ENCODE peak calls at places on chromosomes 16 and 17, in six cellular contexts. A is lung, G is AG04449, N is dorsolateral prefrontal cortex, Q is ovary, H is A549. S is an unnamed sample.
A peak's percentile ranks its signal among the peaks of the same experiment; 100 is the strongest.

GRCh38 chr17:28330671-28331070 is 4.6 kb downstream of the IFT20 start:
- DNase-seq in A (no peak), G (no peak), N (no peak), Q (peak; percentile 9), H (no peak), S (peak; percentile 62)

GRCh38 chr17:6108987-6109386 is 38.8 kb downstream of the WSCD1 start:
- DNase-seq in A (no peak), G (no peak), N (no peak), Q (no peak), H (no peak), S (peak; percentile 26)

GRCh38 chr17:6714315-6714874 is 1.2 kb upstream of the SLC13A5 start:
- DNase-seq in A (no peak), G (no peak), N (no peak), Q (no peak), H (no peak), S (no peak)

GRCh38 chr16:53507464-53508180 is 4.6 kb upstream of the AKTIP start:
- DNase-seq in A (no peak), G (no peak), N (no peak), Q (no peak), H (no peak), S (no peak)

GRCh38 chr17:40551874-40552768 is 13.2 kb downstream of the CCR7 start:
- DNase-seq in A (peak; percentile 30), G (peak; percentile 99), N (no peak), Q (peak; percentile 55), H (peak; percentile 95), S (peak; percentile 83)

GRCh38 chr16:48914070-48914469 is 304.1 kb upstream of the N4BP1 start:
- DNase-seq in A (no peak), G (no peak), N (no peak), Q (no peak), H (no peak), S (no peak)

GRCh38 chr17:17042851-17043667 is 802 bp downstream of the MPRIP start:
- DNase-seq in A (no peak), G (no peak), N (no peak), Q (peak; percentile 31), H (no peak), S (peak; percentile 77)

GRCh38 chr16:50517450-50518252 is 30.5 kb upstream of the NKD1 start:
- DNase-seq in A (no peak), G (no peak), N (no peak), Q (no peak), H (no peak), S (peak; percentile 46)

GRCh38 chr16:26447570-26447969 is 619.2 kb upstream of the C16orf82 start:
- DNase-seq in A (no peak), G (no peak), N (no peak), Q (no peak), H (no peak), S (no peak)

GRCh38 chr17:20916383-20916782 is 126.4 kb downstream of the USP22 start:
- DNase-seq in A (no peak), G (no peak), N (no peak), Q (no peak), H (no peak), S (no peak)

GRCh38 chr16:72357860-72358259 is 185.9 kb upstream of the PMFBP1 start:
- DNase-seq in A (no peak), G (no peak), N (no peak), Q (no peak), H (no peak), S (no peak)

GRCh38 chr17:38402897-38403296 is 25.4 kb upstream of the ARHGAP23 start:
- DNase-seq in A (no peak), G (no peak), N (no peak), Q (no peak), H (no peak), S (no peak)

GRCh38 chr17:82449136-82449882 is 1.2 kb downstream of the CYBC1 start:
- DNase-seq in A (no peak), G (no peak), N (no peak), Q (no peak), H (no peak), S (no peak)

GRCh38 chr16:54927125-54928015 is 3.3 kb upstream of the IRX5 start:
- DNase-seq in A (no peak), G (no peak), N (no peak), Q (no peak), H (no peak), S (no peak)

GRCh38 chr16:8905168-8905762 is 23.1 kb downstream of the LITAFD start:
- DNase-seq in A (no peak), G (no peak), N (no peak), Q (no peak), H (peak; percentile 36), S (no peak)

GRCh38 chr17:64230551-64231408 is 32.3 kb downstream of the TEX2 start:
- DNase-seq in A (no peak), G (peak; percentile 93), N (no peak), Q (no peak), H (no peak), S (no peak)

GRCh38 chr16:1743376-1744337 is 27.7 kb downstream of the NME3 start:
- DNase-seq in A (no peak), G (no peak), N (no peak), Q (no peak), H (no peak), S (no peak)

GRCh38 chr16:1744338-1744840 is 27.0 kb downstream of the NME3 start:
- DNase-seq in A (no peak), G (no peak), N (no peak), Q (no peak), H (no peak), S (no peak)

GRCh38 chr16:1746693-1747195 is 24.6 kb downstream of the NME3 start:
- DNase-seq in A (no peak), G (no peak), N (peak; percentile 41), Q (no peak), H (no peak), S (no peak)

GRCh38 chr16:1745900-1746692 is 25.2 kb downstream of the NME3 start:
- DNase-seq in A (no peak), G (peak; percentile 12), N (no peak), Q (no peak), H (no peak), S (no peak)

GRCh38 chr16:1745181-1745899 is 26.0 kb downstream of the NME3 start:
- DNase-seq in A (no peak), G (peak; percentile 45), N (no peak), Q (no peak), H (no peak), S (no peak)
- TF ChIP-seq CTCF in A (no peak), G (no peak), N (no peak), Q (no peak), H (no peak), S (no peak)

GRCh38 chr17:2215616-2216364 is 87.8 kb downstream of the SMG6 start:
- DNase-seq in A (peak; percentile 49), G (no peak), N (peak; percentile 65), Q (peak; percentile 80), H (no peak), S (no peak)

GRCh38 chr17:2214887-2215615 is 88.5 kb downstream of the SMG6 start:
- DNase-seq in A (no peak), G (no peak), N (no peak), Q (no peak), H (no peak), S (no peak)

GRCh38 chr17:2212328-2212981 is 91.1 kb downstream of the SMG6 start:
- DNase-seq in A (no peak), G (no peak), N (no peak), Q (peak; percentile 55), H (no peak), S (peak; percentile 80)

GRCh38 chr17:2213291-2213960 is 90.2 kb downstream of the SMG6 start:
- DNase-seq in A (no peak), G (no peak), N (peak; percentile 52), Q (no peak), H (no peak), S (no peak)

DNA sequence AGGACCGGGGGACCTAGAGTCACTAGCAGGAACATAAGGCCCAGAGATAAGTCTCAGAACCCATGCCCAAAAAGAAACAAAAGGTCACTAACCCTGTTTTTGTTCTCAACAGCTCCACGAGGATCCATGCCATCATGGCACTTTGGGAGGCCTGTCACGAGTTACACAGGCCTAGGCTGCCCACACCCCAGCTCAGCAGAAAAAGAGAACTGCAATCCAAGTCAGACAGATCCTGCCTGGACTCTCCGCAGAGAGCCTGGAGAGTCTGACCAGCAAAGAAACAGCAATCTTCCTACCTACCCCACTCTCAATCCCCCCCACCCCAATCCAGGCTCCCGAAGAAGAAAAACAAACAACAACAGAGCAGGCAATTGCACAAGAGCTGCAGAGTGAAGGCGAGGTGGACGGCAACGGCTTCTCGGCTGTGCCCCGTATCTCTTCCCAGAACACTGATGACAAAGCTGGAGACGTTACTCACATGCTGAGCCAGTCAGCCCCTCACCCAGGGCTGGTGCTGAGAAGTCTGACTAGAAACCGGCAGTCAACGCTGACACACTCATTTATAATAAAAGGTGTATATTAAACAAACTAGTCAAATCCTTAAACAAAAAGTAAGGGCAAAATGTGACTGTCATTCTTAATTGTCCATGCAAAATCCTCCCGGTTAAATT is 89.4 kb downstream of the SMG6 start:
- DNase-seq in A (peak; percentile 48), G (no peak), N (peak; percentile 52), Q (peak; percentile 75), H (no peak), S (peak; percentile 82)
- H3K4me3 ChIP-seq in A (no peak overlapping the region), G (peak overlapping the region; percentile 41), N (peak overlapping the region; percentile 15), Q (no peak overlapping the region), H (no peak overlapping the region), S (peak overlapping the region; percentile 49)

GRCh38 chr17:49459401-49459984 is 35.6 kb upstream of the NGFR start:
- DNase-seq in A (no peak), G (no peak), N (no peak), Q (no peak), H (no peak), S (no peak)
- TF ChIP-seq CTCF in A (no peak), G (no peak), N (no peak), Q (no peak), H (no peak), S (no peak)

GRCh38 chr16:3957344-3957980 is 76.9 kb upstream of the CREBBP start:
- DNase-seq in A (no peak), G (no peak), N (no peak), Q (no peak), H (no peak), S (no peak)

GRCh38 chr16:3959148-3959547 is 78.6 kb upstream of the CREBBP start:
- DNase-seq in A (peak; percentile 67), G (no peak), N (no peak), Q (no peak), H (no peak), S (no peak)

GRCh38 chr16:3963203-3963602 is 82.7 kb upstream of the CREBBP start:
- DNase-seq in A (no peak), G (no peak), N (no peak), Q (no peak), H (no peak), S (no peak)

GRCh38 chr16:3961449-3961849 is 80.9 kb upstream of the CREBBP start:
- DNase-seq in A (no peak), G (no peak), N (no peak), Q (no peak), H (peak; percentile 41), S (no peak)

DNA sequence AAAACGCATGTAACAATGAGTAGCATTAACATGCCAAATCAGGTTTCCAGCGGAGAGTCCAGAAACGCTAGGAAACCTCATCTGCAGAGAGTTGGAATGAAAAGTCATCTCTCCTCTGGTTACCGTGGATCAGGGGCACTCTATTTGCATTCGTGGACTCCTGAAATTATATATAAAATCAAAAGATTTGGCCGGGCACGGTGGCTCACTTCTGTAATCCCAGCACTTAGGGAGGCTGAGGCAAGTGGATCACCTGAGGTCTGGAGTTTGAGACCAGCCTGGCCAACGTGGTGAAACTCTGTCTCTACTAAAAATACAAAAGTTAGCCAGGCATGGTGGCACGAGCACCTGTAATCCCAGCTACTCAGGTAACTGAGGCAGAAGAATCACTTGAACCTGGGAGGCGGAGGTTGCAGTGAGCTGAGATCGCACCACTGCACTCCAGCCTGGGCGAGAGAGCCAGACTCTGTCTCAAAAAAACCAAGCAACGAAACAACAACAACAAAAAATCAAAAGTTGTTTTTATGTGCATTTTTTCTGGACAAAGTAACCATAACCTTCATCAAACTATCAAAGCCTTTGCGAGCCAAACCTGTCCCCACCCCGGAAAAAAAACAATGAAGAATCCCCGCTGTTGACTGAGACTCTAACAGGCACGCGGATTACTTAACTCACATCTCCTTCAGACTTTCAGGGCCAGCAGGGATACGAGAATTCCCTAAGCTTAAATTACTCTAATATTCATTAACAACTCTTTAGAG is 79.7 kb upstream of the CREBBP start:
- DNase-seq in A (no peak), G (no peak), N (no peak), Q (no peak), H (peak; percentile 63), S (no peak)
- H3K4me3 ChIP-seq in A (no peak overlapping the region), G (peak overlapping the region; percentile 52), N (peak overlapping the region; percentile 71), Q (peak overlapping the region; percentile 28), H (peak overlapping the region; percentile 38), S (peak overlapping the region; percentile 72)

S was measured in coronary artery.